ENCODE peak calls at places on chromosomes 11 and 22, in nine cellular contexts. L is esophagus squamous epithelium; E is CD4-positive, CD25-positive, alpha-beta regulatory T cell; S is activated naive CD4-positive, alpha-beta T cell treated with anti-CD3 and anti-CD28 coated beads, Interleukin-2, amount 10 ng/mL, durations not matched to agents 7 days and 5 days; W is heart left ventricle; O is AG20443; V is heart right ventricle; D is Caki2; F is ELF-1. P is an unnamed sample.

GRCh38 chr11:112524808-112525207 is 264.1 kb upstream of the PLET1 start:
- DNase-seq in O (no peak), V (peak), F (no peak), W (no peak), E (no peak), S (no peak), D (no peak), L (no peak), P (peak)

GRCh38 chr11:106400949-106401545 is 323.6 kb downstream of the AASDHPPT start:
- DNase-seq in L (no peak), F (no peak), O (no peak), V (no peak), S (no peak), W (no peak), E (no peak), D (no peak), P (no peak)

GRCh38 chr11:67357831-67358555 is 4.6 kb upstream of the POLD4 start:
- DNase-seq in F (no peak), D (peak), W (no peak), O (peak), S (no peak), L (no peak), E (no peak), V (no peak), P (no peak)

GRCh38 chr11:134521001-134521400 is 109.0 kb upstream of the B3GAT1 start:
- DNase-seq in O (no peak), E (no peak), F (no peak), V (no peak), W (no peak), L (no peak), S (no peak), D (no peak), P (peak)

GRCh38 chr22:47586038-47586437 is 823.6 kb downstream of the TBC1D22A start:
- DNase-seq in S (no peak), D (no peak), E (no peak), O (no peak), F (no peak), L (no peak), V (no peak), W (no peak), P (no peak)

GRCh38 chr11:44626645-44627044 is 61.2 kb downstream of the CD82 start:
- DNase-seq in W (no peak), L (no peak), D (no peak), V (no peak), O (no peak), S (no peak), F (no peak), E (no peak), P (no peak)

GRCh38 chr22:31128156-31128555 is 5.4 kb downstream of the INPP5J start:
- DNase-seq in D (no peak), L (no peak), W (no peak), S (no peak), O (no peak), F (no peak), V (no peak), E (no peak), P (no peak)

GRCh38 chr11:7020183-7020917 is at the start of the genes NLRP14 and ZNF214:
- DNase-seq in V (peak), L (peak), S (no peak), E (no peak), O (peak), D (peak), W (peak), F (peak), P (peak)

GRCh38 chr22:27114186-27114585 is 456.8 kb downstream of the MIAT start:
- DNase-seq in O (no peak), D (no peak), W (no peak), F (no peak), L (no peak), E (no peak), S (no peak), V (no peak), P (no peak)

GRCh38 chr11:3357302-3357701 is 21.6 kb downstream of the ZNF195 start:
- DNase-seq in L (no peak), V (no peak), F (no peak), O (no peak), D (no peak), W (no peak), E (no peak), S (no peak), P (no peak)

GRCh38 chr11:36447947-36448346 is 62.1 kb downstream of the TRAF6 start:
- DNase-seq in D (no peak), W (no peak), S (no peak), F (no peak), V (no peak), L (no peak), E (no peak), O (no peak), P (no peak)

GRCh38 chr22:21972293-21972779 is 10.3 kb downstream of the TOP3B start:
- DNase-seq in S (peak), E (peak), O (peak), D (no peak), W (no peak), F (peak), V (no peak), L (no peak), P (no peak)

GRCh38 chr22:42978453-42979103 is 36.4 kb downstream of the PACSIN2 start:
- DNase-seq in L (no peak), V (no peak), S (no peak), O (peak), F (peak), E (no peak), D (no peak), W (no peak), P (no peak)

GRCh38 chr11:112161012-112161411 is 2.9 kb downstream of the IL18 start:
- DNase-seq in V (no peak), L (no peak), S (no peak), O (no peak), D (peak), W (no peak), F (no peak), E (no peak), P (no peak)

GRCh38 chr11:73852049-73852448 is 24.6 kb downstream of the COA4 start:
- DNase-seq in V (no peak), L (no peak), O (no peak), E (no peak), D (no peak), W (no peak), F (no peak), S (no peak), P (no peak)

GRCh38 chr11:61927501-61927900 is 10.1 kb upstream of the RAB3IL1 start:
- DNase-seq in V (no peak), E (no peak), L (no peak), S (no peak), F (no peak), D (no peak), O (no peak), W (no peak), P (no peak)

GRCh38 chr11:102831128-102831708 is 12.2 kb downstream of the MMP3 start:
- DNase-seq in F (peak), W (no peak), E (no peak), V (peak), D (no peak), O (peak), L (no peak), S (peak), P (no peak)

GRCh38 chr11:122804161-122804560 is 34.1 kb upstream of the CRTAM start:
- DNase-seq in E (no peak), F (peak), L (no peak), S (no peak), O (peak), V (no peak), W (no peak), D (peak), P (no peak)

GRCh38 chr11:120337896-120338840 is 2.0 kb downstream of the ARHGEF12 start:
- DNase-seq in D (peak), E (no peak), W (no peak), S (no peak), F (no peak), V (no peak), L (no peak), O (peak), P (no peak)

GRCh38 chr22:40703174-40703573 is 23.9 kb downstream of the MCHR1 start:
- DNase-seq in V (no peak), D (peak), L (no peak), E (no peak), F (no peak), W (no peak), O (no peak), S (no peak), P (no peak)

GRCh38 chr11:17544181-17544622 is at the start of gene USH1C:
- DNase-seq in W (no peak), V (peak), O (peak), S (peak), D (no peak), F (peak), E (no peak), L (no peak), P (peak)

GRCh38 chr11:96714689-96715088 is 324.9 kb downstream of the JRKL start:
- DNase-seq in D (no peak), W (no peak), V (no peak), F (no peak), E (no peak), S (no peak), O (no peak), L (no peak), P (no peak)

GRCh38 chr11:57397394-57397990 is 7.0 kb upstream of the PRG2 start:
- DNase-seq in O (no peak), S (no peak), W (no peak), L (no peak), E (no peak), F (no peak), V (no peak), D (no peak), P (no peak)

GRCh38 chr11:58567889-58568512 is 7.7 kb downstream of the LPXN start:
- DNase-seq in W (no peak), L (no peak), E (peak), D (peak), O (peak), V (no peak), S (peak), F (peak), P (no peak)